ENCODE peak calls at places on chromosomes 4 and X, in five cellular contexts. One of them, this sample, is unnamed.

GRCh38 chr4:183175631-183176232 is 76.7 kb downstream of the WWC2 start:
- DNase-seq in GM23338: no peak
- DNase-seq in stomach: no peak
- DNase-seq in K562: no peak
- DNase-seq in sigmoid colon: no peak
- DNase-seq in this sample: peak

GRCh38 chr4:184313710-184314659 is 96.3 kb upstream of the ENPP6 start:
- DNase-seq in sigmoid colon: no peak
- DNase-seq in K562: no peak
- DNase-seq in GM23338: no peak
- DNase-seq in stomach: no peak
- DNase-seq in this sample: no peak

GRCh38 chr4:115159141-115159540 is 45.7 kb upstream of the NDST4 start:
- DNase-seq in stomach: no peak
- DNase-seq in sigmoid colon: no peak
- DNase-seq in GM23338: no peak
- DNase-seq in K562: no peak
- DNase-seq in this sample: no peak

GRCh38 chr4:125084608-125085007 is 230.1 kb upstream of the FAT4 start:
- DNase-seq in K562: no peak
- DNase-seq in sigmoid colon: no peak
- DNase-seq in GM23338: no peak
- DNase-seq in stomach: no peak
- DNase-seq in this sample: no peak

GRCh38 chr4:8587469-8588195 is 4.9 kb upstream of the CPZ start:
- DNase-seq in GM23338: no peak
- DNase-seq in sigmoid colon: peak
- DNase-seq in stomach: no peak
- DNase-seq in K562: no peak
- DNase-seq in this sample: no peak

GRCh38 chr4:105241456-105241855 is 94.8 kb downstream of the TET2 start:
- DNase-seq in stomach: no peak
- DNase-seq in GM23338: no peak
- DNase-seq in sigmoid colon: no peak
- DNase-seq in K562: no peak
- DNase-seq in this sample: no peak

GRCh38 chrX:83966347-83966746 is 105.4 kb downstream of the CYLC1 start:
- DNase-seq in sigmoid colon: no peak
- DNase-seq in GM23338: no peak
- DNase-seq in K562: no peak
- DNase-seq in stomach: no peak
- DNase-seq in this sample: no peak

GRCh38 chr4:37219251-37219650 is 25.3 kb upstream of the NWD2 start:
- DNase-seq in K562: no peak
- DNase-seq in GM23338: no peak
- DNase-seq in stomach: no peak
- DNase-seq in sigmoid colon: no peak
- DNase-seq in this sample: no peak

GRCh38 chr4:28105271-28105859 is 1244.7 kb downstream of the STIM2 start:
- DNase-seq in sigmoid colon: no peak
- DNase-seq in stomach: no peak
- DNase-seq in GM23338: no peak
- DNase-seq in K562: no peak
- DNase-seq in this sample: no peak

GRCh38 chrX:13009844-13010243 is 34.6 kb downstream of the FAM9C start:
- DNase-seq in stomach: no peak
- DNase-seq in sigmoid colon: no peak
- DNase-seq in GM23338: no peak
- DNase-seq in K562: no peak
- DNase-seq in this sample: no peak

GRCh38 chr4:17511950-17512795 is at the start of gene QDPR:
- DNase-seq in K562: peak
- DNase-seq in sigmoid colon: peak
- DNase-seq in stomach: peak
- DNase-seq in GM23338: peak
- DNase-seq in this sample: no peak

GRCh38 chrX:66872771-66873170 is 233.9 kb upstream of the EDA2R start:
- DNase-seq in K562: no peak
- DNase-seq in stomach: no peak
- DNase-seq in GM23338: no peak
- DNase-seq in sigmoid colon: no peak
- DNase-seq in this sample: no peak

GRCh38 chr4:186067757-186068385 is 1.1 kb upstream of the TLR3 start:
- DNase-seq in K562: no peak
- DNase-seq in sigmoid colon: peak
- DNase-seq in GM23338: peak
- DNase-seq in stomach: peak
- DNase-seq in this sample: no peak

GRCh38 chr4:52126946-52127345 is 75.8 kb downstream of the SPATA18 start:
- DNase-seq in K562: no peak
- DNase-seq in stomach: no peak
- DNase-seq in sigmoid colon: no peak
- DNase-seq in GM23338: no peak
- DNase-seq in this sample: no peak

GRCh38 chrX:50470103-50471031 is at the start of gene DGKK:
- DNase-seq in K562: no peak
- DNase-seq in GM23338: peak
- DNase-seq in stomach: no peak
- DNase-seq in sigmoid colon: no peak
- DNase-seq in this sample: no peak

GRCh38 chr4:21888195-21888976 is 60.2 kb downstream of the KCNIP4 start:
- DNase-seq in stomach: no peak
- DNase-seq in K562: no peak
- DNase-seq in sigmoid colon: no peak
- DNase-seq in GM23338: no peak
- DNase-seq in this sample: no peak

GRCh38 chr4:139167774-139168444 is 9.1 kb downstream of the ELF2 start:
- DNase-seq in stomach: no peak
- DNase-seq in GM23338: peak
- DNase-seq in sigmoid colon: no peak
- DNase-seq in K562: no peak
- DNase-seq in this sample: no peak

GRCh38 chrX:94961730-94962129 is 1287.7 kb downstream of the FAM133A start:
- DNase-seq in GM23338: no peak
- DNase-seq in K562: no peak
- DNase-seq in sigmoid colon: no peak
- DNase-seq in stomach: no peak
- DNase-seq in this sample: peak

GRCh38 chr4:8599657-8600056 is 7.1 kb downstream of the CPZ start:
- DNase-seq in sigmoid colon: no peak
- DNase-seq in K562: peak
- DNase-seq in stomach: no peak
- DNase-seq in GM23338: no peak
- DNase-seq in this sample: no peak

GRCh38 chr4:149291463-149291862 is 524.2 kb downstream of the IQCM start:
- DNase-seq in sigmoid colon: no peak
- DNase-seq in stomach: no peak
- DNase-seq in K562: no peak
- DNase-seq in GM23338: no peak
- DNase-seq in this sample: no peak

GRCh38 chr4:141473952-141474351 is 162.4 kb upstream of the IL15 start:
- DNase-seq in sigmoid colon: no peak
- DNase-seq in stomach: no peak
- DNase-seq in GM23338: no peak
- DNase-seq in K562: no peak
- DNase-seq in this sample: no peak

GRCh38 chrX:38221391-38221929 is 789 bp upstream of the SRPX start:
- DNase-seq in sigmoid colon: no peak
- DNase-seq in GM23338: no peak
- DNase-seq in stomach: no peak
- DNase-seq in K562: no peak
- DNase-seq in this sample: no peak

GRCh38 chrX:38216642-38217041 is 4.0 kb downstream of the SRPX start:
- DNase-seq in sigmoid colon: no peak
- DNase-seq in stomach: no peak
- DNase-seq in K562: no peak
- DNase-seq in GM23338: no peak
- DNase-seq in this sample: no peak

GRCh38 chrX:38220936-38221386 is 290 bp upstream of the SRPX start:
- DNase-seq in GM23338: no peak
- DNase-seq in sigmoid colon: peak
- DNase-seq in K562: no peak
- DNase-seq in stomach: no peak
- DNase-seq in this sample: no peak

GRCh38 chrX:38224160-38224559 is 3.5 kb upstream of the SRPX start:
- DNase-seq in GM23338: no peak
- DNase-seq in stomach: no peak
- DNase-seq in sigmoid colon: no peak
- DNase-seq in K562: no peak
- DNase-seq in this sample: no peak

DNA sequence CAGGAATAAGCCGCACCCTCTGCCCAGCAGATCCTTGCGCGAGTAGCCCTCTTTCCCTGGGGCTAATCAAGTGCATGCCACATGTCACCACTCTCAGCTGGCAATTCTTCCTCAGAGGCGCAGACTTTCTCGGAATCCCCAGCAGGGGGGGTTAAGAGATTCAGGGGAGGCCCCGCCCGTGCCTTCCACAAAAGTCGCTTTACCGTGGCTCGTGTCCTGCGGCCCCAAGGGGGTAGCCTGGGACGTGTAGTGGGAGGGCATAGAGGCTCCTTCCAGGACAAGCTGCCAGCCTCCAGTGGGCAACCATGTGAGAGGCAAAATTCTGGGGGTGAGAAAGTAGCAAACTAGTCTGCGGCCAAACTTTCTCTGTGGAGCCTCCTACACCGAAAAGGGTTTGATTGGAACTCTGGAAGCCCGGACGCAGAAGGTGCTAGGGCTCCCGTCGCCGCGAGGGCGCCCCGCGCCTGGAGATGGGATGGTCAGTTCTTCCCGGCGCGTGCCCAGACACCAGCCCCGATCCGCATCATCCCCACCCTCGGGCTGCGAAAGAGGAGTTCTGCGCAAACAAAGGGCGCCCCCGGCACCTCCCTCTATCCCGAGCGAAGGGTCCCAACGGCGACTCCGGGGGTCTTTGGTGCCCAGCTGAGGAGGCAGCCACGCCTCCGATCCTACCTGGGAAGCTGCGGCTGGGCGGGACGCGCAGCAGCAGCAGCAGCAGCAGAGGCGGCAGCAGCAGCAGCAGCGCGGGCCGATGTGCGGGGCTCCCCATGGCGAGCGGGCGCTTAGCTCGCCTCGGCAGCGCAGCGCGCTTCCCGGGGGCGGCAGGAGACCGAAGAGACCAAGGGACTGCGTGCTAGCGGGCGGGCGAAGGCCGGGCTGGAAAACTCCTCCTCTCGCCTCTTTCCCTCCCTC is at the start of gene SRPX:
- DNase-seq in stomach: peak
- DNase-seq in sigmoid colon: peak
- DNase-seq in GM23338: peak
- DNase-seq in K562: peak
- DNase-seq in this sample: no peak
- H3K27ac ChIP-seq in stomach: peak
- H3K27ac ChIP-seq in sigmoid colon: peak
- H3K27ac ChIP-seq in GM23338: no peak
- H3K27ac ChIP-seq in K562: no peak
- H3K27ac ChIP-seq in this sample: no peak

GRCh38 chr4:793109-793861 is 32.6 kb downstream of the CPLX1 start:
- DNase-seq in GM23338: no peak
- DNase-seq in sigmoid colon: no peak
- DNase-seq in K562: no peak
- DNase-seq in stomach: no peak
- DNase-seq in this sample: no peak

GRCh38 chr4:795726-796119 is 30.2 kb downstream of the CPLX1 start:
- DNase-seq in GM23338: no peak
- DNase-seq in stomach: no peak
- DNase-seq in sigmoid colon: no peak
- DNase-seq in K562: no peak
- DNase-seq in this sample: no peak

GRCh38 chr4:796206-796605 is 29.7 kb downstream of the CPLX1 start:
- DNase-seq in GM23338: no peak
- DNase-seq in stomach: no peak
- DNase-seq in K562: no peak
- DNase-seq in sigmoid colon: no peak
- DNase-seq in this sample: no peak

GRCh38 chr4:793941-794621 is 31.8 kb downstream of the CPLX1 start:
- DNase-seq in K562: no peak
- DNase-seq in stomach: no peak
- DNase-seq in GM23338: no peak
- DNase-seq in sigmoid colon: no peak
- DNase-seq in this sample: no peak

DNA sequence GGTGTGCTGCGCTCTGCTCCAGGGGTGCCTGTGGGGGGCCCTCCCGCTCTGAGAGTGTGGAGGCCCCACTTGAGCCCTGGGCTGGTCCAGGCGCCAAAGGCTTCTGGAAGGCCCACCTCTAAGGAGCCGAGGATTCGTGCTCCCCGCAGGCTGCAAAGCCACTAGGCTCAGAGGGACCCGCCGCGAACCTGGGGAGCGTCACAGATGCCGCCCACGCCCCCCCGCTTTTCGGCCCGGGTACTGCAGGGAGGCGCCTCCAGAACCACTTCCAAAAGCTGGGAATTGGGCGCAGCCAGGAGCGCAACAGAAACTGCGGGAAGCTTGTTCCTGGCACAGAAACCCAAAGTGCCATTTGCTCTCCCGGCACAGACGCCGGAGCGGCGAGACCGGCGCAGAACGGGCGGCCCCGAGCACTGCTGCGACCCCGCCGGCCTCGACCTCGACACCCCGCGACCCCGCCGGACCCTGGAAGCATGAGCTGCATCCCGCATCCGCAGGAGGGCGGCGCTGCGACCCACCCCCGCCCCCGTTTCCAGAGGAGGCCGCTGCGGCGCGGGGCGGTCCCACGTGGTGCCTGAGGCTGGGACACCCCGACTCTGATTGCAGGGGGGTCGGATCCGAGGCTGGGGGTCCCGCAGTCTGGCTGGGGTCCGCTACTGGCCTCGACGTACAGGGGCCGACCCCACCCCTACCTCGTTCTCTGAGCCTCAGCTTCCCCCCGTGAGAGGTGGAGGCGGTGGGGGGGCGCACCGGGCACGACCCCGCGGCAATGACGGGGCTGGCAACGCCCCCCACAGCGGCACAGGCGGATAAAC is 30.8 kb downstream of the CPLX1 start:
- DNase-seq in stomach: no peak
- DNase-seq in GM23338: peak
- DNase-seq in sigmoid colon: no peak
- DNase-seq in K562: peak
- DNase-seq in this sample: no peak
- H3K4me3 ChIP-seq in stomach: peak
- H3K4me3 ChIP-seq in GM23338: peak
- H3K4me3 ChIP-seq in sigmoid colon: peak
- H3K4me3 ChIP-seq in K562: no peak
- H3K4me3 ChIP-seq in this sample: peak

DNA sequence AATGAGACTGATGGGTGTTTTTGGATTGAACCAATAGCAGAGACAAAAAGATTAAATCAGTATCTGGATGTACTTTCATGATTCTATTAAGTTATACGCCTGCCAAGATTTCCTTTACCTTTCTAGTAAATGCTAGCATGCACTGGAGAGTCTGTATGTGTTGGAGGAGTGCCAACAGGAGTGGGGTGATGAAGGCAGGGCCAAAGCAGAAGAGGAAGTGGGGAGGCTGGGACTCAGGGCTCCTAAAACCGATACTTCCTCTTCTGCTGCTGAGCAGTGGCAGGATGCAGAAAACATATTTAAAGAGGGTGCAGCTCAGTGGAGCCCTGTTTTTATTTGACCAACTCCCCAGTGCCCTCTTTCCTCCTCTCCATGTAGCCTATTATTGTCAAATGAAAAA is 5.6 kb downstream of the CYSLTR1 start:
- DNase-seq in stomach: peak
- DNase-seq in GM23338: no peak
- DNase-seq in K562: no peak
- DNase-seq in sigmoid colon: no peak
- DNase-seq in this sample: no peak
- TF ChIP-seq POLR2AphosphoS5 in stomach: no peak
- TF ChIP-seq POLR2AphosphoS5 in GM23338: no peak
- TF ChIP-seq POLR2AphosphoS5 in K562: no peak
- TF ChIP-seq POLR2AphosphoS5 in sigmoid colon: no peak
- TF ChIP-seq POLR2AphosphoS5 in this sample: no peak

GRCh38 chr4:145816091-145816490 is 122.5 kb downstream of the ZNF827 start:
- DNase-seq in stomach: no peak
- DNase-seq in K562: no peak
- DNase-seq in GM23338: no peak
- DNase-seq in sigmoid colon: no peak
- DNase-seq in this sample: no peak
- H3K27ac ChIP-seq in stomach: no peak
- H3K27ac ChIP-seq in K562: no peak
- H3K27ac ChIP-seq in GM23338: no peak
- H3K27ac ChIP-seq in sigmoid colon: no peak
- H3K27ac ChIP-seq in this sample: no peak

This sample was measured in SK-N-MC.